ENCODE peak calls at places on chromosome 4, in five cellular contexts. One of them, this sample, is unnamed.

GRCh38 chr4:3747582-3747906 is 18.6 kb upstream of the ADRA2C start:
- DNase-seq in A549: no peak
- DNase-seq in esophagus muscularis mucosa: no peak
- DNase-seq in suprapubic skin: no peak
- DNase-seq in HepG2: no peak
- DNase-seq in this sample: no peak

GRCh38 chr4:13059015-13059414 is 425.1 kb downstream of the RAB28 start:
- DNase-seq in A549: no peak
- DNase-seq in esophagus muscularis mucosa: no peak
- DNase-seq in suprapubic skin: no peak
- DNase-seq in HepG2: no peak
- DNase-seq in this sample: no peak

GRCh38 chr4:58514299-58514698 is 1404.1 kb upstream of the IGFBP7 start:
- DNase-seq in A549: peak; percentile 0
- DNase-seq in esophagus muscularis mucosa: no peak
- DNase-seq in suprapubic skin: no peak
- DNase-seq in HepG2: no peak
- DNase-seq in this sample: no peak

GRCh38 chr4:71498002-71498401 is 159.2 kb downstream of the SLC4A4 start:
- DNase-seq in A549: peak; percentile 1
- DNase-seq in esophagus muscularis mucosa: no peak
- DNase-seq in suprapubic skin: no peak
- DNase-seq in HepG2: no peak
- DNase-seq in this sample: no peak

GRCh38 chr4:186932631-186933150 is 209.0 kb upstream of the FAT1 start:
- DNase-seq in A549: peak; percentile 14
- DNase-seq in esophagus muscularis mucosa: no peak
- DNase-seq in suprapubic skin: no peak
- DNase-seq in HepG2: peak; percentile 29
- DNase-seq in this sample: no peak

GRCh38 chr4:17068396-17068795 is 170.0 kb upstream of the LDB2 start:
- DNase-seq in A549: no peak
- DNase-seq in esophagus muscularis mucosa: peak; percentile 10
- DNase-seq in suprapubic skin: no peak
- DNase-seq in HepG2: no peak
- DNase-seq in this sample: no peak

GRCh38 chr4:141180991-141181760 is 39.5 kb upstream of the ZNF330 start:
- DNase-seq in A549: no peak
- DNase-seq in esophagus muscularis mucosa: no peak
- DNase-seq in suprapubic skin: no peak
- DNase-seq in HepG2: no peak
- DNase-seq in this sample: no peak

GRCh38 chr4:80182237-80182866 is 15.0 kb upstream of the PRDM8 start:
- DNase-seq in A549: no peak
- DNase-seq in esophagus muscularis mucosa: peak; percentile 90
- DNase-seq in suprapubic skin: no peak
- DNase-seq in HepG2: no peak
- DNase-seq in this sample: no peak

GRCh38 chr4:796206-796605 is 29.7 kb downstream of the CPLX1 start:
- DNase-seq in A549: no peak
- DNase-seq in esophagus muscularis mucosa: no peak
- DNase-seq in suprapubic skin: no peak
- DNase-seq in HepG2: no peak
- DNase-seq in this sample: no peak

GRCh38 chr4:173879286-173879908 is 349.4 kb upstream of the HAND2 start:
- DNase-seq in A549: no peak
- DNase-seq in esophagus muscularis mucosa: no peak
- DNase-seq in suprapubic skin: no peak
- DNase-seq in HepG2: no peak
- DNase-seq in this sample: no peak

GRCh38 chr4:139241086-139241783 is 38.8 kb downstream of the MGARP start:
- DNase-seq in A549: no peak
- DNase-seq in esophagus muscularis mucosa: no peak
- DNase-seq in suprapubic skin: no peak
- DNase-seq in HepG2: peak; percentile 72
- DNase-seq in this sample: no peak
- TF ChIP-seq EP300 in A549: no peak
- TF ChIP-seq EP300 in esophagus muscularis mucosa: no peak
- TF ChIP-seq EP300 in suprapubic skin: no peak
- TF ChIP-seq EP300 in HepG2: no peak
- TF ChIP-seq EP300 in this sample: no peak

GRCh38 chr4:38621004-38621684 is 42.9 kb upstream of the KLF3 start:
- DNase-seq in A549: peak; percentile 87
- DNase-seq in esophagus muscularis mucosa: peak; percentile 86
- DNase-seq in suprapubic skin: no peak
- DNase-seq in HepG2: peak; percentile 44
- DNase-seq in this sample: peak; percentile 67
- TF ChIP-seq POLR2A in A549: no peak
- TF ChIP-seq POLR2A in esophagus muscularis mucosa: no peak
- TF ChIP-seq POLR2A in suprapubic skin: no peak
- TF ChIP-seq POLR2A in HepG2: no peak
- TF ChIP-seq POLR2A in this sample: no peak

DNA sequence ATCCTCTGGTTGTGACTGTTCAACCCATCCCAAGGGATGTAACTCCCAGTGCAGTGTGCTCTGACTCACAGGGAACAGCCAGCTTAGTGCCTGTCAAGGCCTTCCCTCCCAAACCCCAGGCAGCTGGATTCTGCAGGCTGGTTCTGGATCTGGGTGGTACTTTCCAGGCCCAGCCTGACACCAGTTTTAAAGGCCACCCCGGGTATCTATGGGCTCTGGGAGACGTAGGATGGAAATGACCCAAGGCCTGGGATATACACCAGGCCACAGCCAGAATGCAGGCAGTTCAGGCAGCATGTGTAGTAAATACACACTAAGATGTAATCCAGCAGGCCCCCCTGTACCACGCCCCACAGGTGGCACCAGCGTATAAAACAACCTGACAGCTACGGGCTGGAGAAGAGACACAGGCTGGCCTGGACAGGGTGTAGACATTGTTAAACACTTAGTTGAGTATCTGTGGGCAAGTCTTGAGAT is 64.2 kb downstream of the SPINK2 start:
- DNase-seq in A549: no peak
- DNase-seq in esophagus muscularis mucosa: no peak
- DNase-seq in suprapubic skin: no peak
- DNase-seq in HepG2: no peak
- DNase-seq in this sample: no peak
- H3K27ac ChIP-seq in A549: peak overlapping the region; percentile 71
- H3K27ac ChIP-seq in esophagus muscularis mucosa: no peak overlapping the region
- H3K27ac ChIP-seq in suprapubic skin: peak overlapping the region; percentile 65
- H3K27ac ChIP-seq in HepG2: no peak overlapping the region
- H3K27ac ChIP-seq in this sample: peak overlapping the region; percentile 72

DNA sequence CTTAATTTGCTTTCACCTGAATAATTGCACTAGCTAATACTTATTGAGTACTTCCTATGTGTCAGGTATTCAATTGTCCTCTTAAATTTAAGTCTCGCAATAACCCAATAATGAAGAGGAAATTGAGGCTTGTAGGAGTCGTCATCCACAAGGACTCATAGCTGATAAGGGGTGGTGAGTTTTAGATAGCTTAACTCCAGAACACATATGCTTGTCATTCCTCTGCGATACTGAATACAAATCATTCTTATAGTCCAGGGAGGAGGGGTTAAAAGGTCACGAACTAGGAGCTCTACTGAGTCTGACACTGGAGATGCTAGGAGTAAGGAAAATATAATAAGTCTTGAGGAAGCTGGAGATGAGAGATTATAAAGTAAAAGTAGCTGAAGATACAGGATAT is 1.4 kb upstream of the PACRGL start:
- DNase-seq in A549: no peak
- DNase-seq in esophagus muscularis mucosa: no peak
- DNase-seq in suprapubic skin: no peak
- DNase-seq in HepG2: no peak
- DNase-seq in this sample: no peak
- TF ChIP-seq EP300 in A549: no peak
- TF ChIP-seq EP300 in esophagus muscularis mucosa: no peak
- TF ChIP-seq EP300 in suprapubic skin: no peak
- TF ChIP-seq EP300 in HepG2: no peak
- TF ChIP-seq EP300 in this sample: no peak

This sample was measured in stomach.